ENCODE peak calls at places on chromosomes 1 and 21, in eight cellular contexts. One of them, this sample, is unnamed.

GRCh38 chr1:158931055-158931737 is at the start of gene PYHIN1:
- DNase-seq in Calu3: no peak
- DNase-seq in MCF 10A: no peak
- DNase-seq in right lobe of liver: no peak
- DNase-seq in fibroblast of pulmonary artery: no peak
- DNase-seq in heart left ventricle: no peak
- DNase-seq in uterus: no peak
- DNase-seq in heart right ventricle: no peak
- DNase-seq in this sample: no peak

GRCh38 chr1:158285756-158286241 is 3.9 kb upstream of the CD1C start:
- DNase-seq in heart left ventricle: peak
- DNase-seq in fibroblast of pulmonary artery: peak
- DNase-seq in heart right ventricle: no peak
- DNase-seq in uterus: no peak
- DNase-seq in Calu3: peak
- DNase-seq in right lobe of liver: no peak
- DNase-seq in MCF 10A: peak
- DNase-seq in this sample: no peak

GRCh38 chr1:111222308-111223125 is 5.0 kb upstream of the CHI3L2 start:
- DNase-seq in fibroblast of pulmonary artery: peak
- DNase-seq in MCF 10A: peak
- DNase-seq in heart left ventricle: peak
- DNase-seq in heart right ventricle: peak
- DNase-seq in uterus: peak
- DNase-seq in right lobe of liver: peak
- DNase-seq in Calu3: peak
- DNase-seq in this sample: no peak

GRCh38 chr1:13577846-13578245 is 5.8 kb upstream of the PDPN start:
- DNase-seq in right lobe of liver: no peak
- DNase-seq in heart right ventricle: no peak
- DNase-seq in fibroblast of pulmonary artery: no peak
- DNase-seq in uterus: no peak
- DNase-seq in Calu3: no peak
- DNase-seq in heart left ventricle: no peak
- DNase-seq in MCF 10A: no peak
- DNase-seq in this sample: no peak

GRCh38 chr1:22550021-22550420 is 13.3 kb upstream of the EPHA8 start:
- DNase-seq in fibroblast of pulmonary artery: no peak
- DNase-seq in right lobe of liver: no peak
- DNase-seq in heart right ventricle: no peak
- DNase-seq in uterus: no peak
- DNase-seq in MCF 10A: no peak
- DNase-seq in Calu3: no peak
- DNase-seq in heart left ventricle: no peak
- DNase-seq in this sample: no peak

GRCh38 chr21:41671859-41672542 is 94.9 kb downstream of the RIPK4 start:
- DNase-seq in heart right ventricle: no peak
- DNase-seq in Calu3: no peak
- DNase-seq in fibroblast of pulmonary artery: no peak
- DNase-seq in uterus: no peak
- DNase-seq in heart left ventricle: no peak
- DNase-seq in MCF 10A: no peak
- DNase-seq in right lobe of liver: no peak
- DNase-seq in this sample: no peak

GRCh38 chr1:17826165-17826488 is 71.0 kb downstream of the ACTL8 start:
- DNase-seq in uterus: peak
- DNase-seq in MCF 10A: peak
- DNase-seq in right lobe of liver: peak
- DNase-seq in heart left ventricle: peak
- DNase-seq in fibroblast of pulmonary artery: peak
- DNase-seq in Calu3: peak
- DNase-seq in heart right ventricle: peak
- DNase-seq in this sample: no peak

GRCh38 chr1:228059536-228060457 is 22.7 kb upstream of the ARF1 start:
- DNase-seq in fibroblast of pulmonary artery: peak
- DNase-seq in MCF 10A: peak
- DNase-seq in heart right ventricle: no peak
- DNase-seq in heart left ventricle: no peak
- DNase-seq in Calu3: peak
- DNase-seq in uterus: peak
- DNase-seq in right lobe of liver: peak
- DNase-seq in this sample: peak

GRCh38 chr1:15775706-15776105 is 17.1 kb downstream of the FBLIM1 start:
- DNase-seq in heart left ventricle: no peak
- DNase-seq in fibroblast of pulmonary artery: no peak
- DNase-seq in MCF 10A: no peak
- DNase-seq in heart right ventricle: no peak
- DNase-seq in uterus: no peak
- DNase-seq in Calu3: no peak
- DNase-seq in right lobe of liver: no peak
- DNase-seq in this sample: no peak

GRCh38 chr1:54940027-54940426 is 40.4 kb upstream of the TMEM61 start:
- DNase-seq in right lobe of liver: no peak
- DNase-seq in fibroblast of pulmonary artery: peak
- DNase-seq in MCF 10A: no peak
- DNase-seq in heart right ventricle: no peak
- DNase-seq in Calu3: no peak
- DNase-seq in heart left ventricle: no peak
- DNase-seq in uterus: no peak
- DNase-seq in this sample: no peak

GRCh38 chr1:197619008-197619640 is 156.2 kb downstream of the DENND1B start:
- DNase-seq in right lobe of liver: no peak
- DNase-seq in MCF 10A: peak
- DNase-seq in heart right ventricle: no peak
- DNase-seq in uterus: no peak
- DNase-seq in heart left ventricle: no peak
- DNase-seq in fibroblast of pulmonary artery: peak
- DNase-seq in Calu3: no peak
- DNase-seq in this sample: no peak

GRCh38 chr1:156697481-156697880 is 7.9 kb downstream of the CRABP2 start:
- DNase-seq in Calu3: no peak
- DNase-seq in MCF 10A: no peak
- DNase-seq in right lobe of liver: no peak
- DNase-seq in fibroblast of pulmonary artery: no peak
- DNase-seq in heart right ventricle: no peak
- DNase-seq in heart left ventricle: no peak
- DNase-seq in uterus: no peak
- DNase-seq in this sample: no peak

DNA sequence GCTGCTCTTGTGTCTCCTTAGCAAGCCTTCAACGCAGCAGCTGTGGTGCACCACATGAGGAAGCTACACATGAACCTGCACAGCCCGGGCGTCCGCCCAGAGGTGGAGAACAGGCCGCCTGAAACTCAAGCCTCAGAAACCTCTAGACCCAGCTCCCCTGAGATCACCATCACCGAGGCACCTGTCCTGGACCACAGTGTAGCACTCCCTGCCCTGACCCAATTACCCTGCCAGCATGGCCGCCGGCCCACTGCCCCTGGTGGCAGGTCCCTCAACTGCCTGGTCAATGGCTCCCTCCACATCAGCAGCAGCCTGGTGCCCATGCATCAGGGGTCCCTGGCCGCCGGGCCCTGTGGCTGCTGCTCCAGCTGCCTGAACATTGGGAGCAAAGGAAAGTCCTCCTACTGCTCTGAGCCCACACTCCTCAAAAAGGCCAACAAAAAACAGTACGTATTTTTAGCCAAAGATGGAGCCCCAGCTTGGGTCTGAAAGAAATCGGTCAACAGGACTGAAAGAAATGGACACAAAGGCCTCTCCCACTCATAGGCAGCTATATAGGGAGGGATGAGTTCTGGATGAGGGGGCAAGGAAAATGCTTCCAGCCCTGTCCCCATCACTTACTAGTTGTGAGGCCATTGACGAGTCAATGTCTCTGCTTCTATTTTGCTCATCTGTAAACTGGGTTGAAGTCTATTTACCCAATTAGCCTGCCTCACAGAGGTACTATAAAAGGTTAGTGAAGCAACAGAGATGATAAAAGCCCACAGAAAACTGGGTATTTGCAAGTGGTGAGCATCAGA is 28.5 kb downstream of the CAMK1G start:
- DNase-seq in fibroblast of pulmonary artery: no peak
- DNase-seq in uterus: no peak
- DNase-seq in MCF 10A: peak
- DNase-seq in Calu3: peak
- DNase-seq in right lobe of liver: no peak
- DNase-seq in heart left ventricle: no peak
- DNase-seq in heart right ventricle: no peak
- DNase-seq in this sample: no peak
- TF ChIP-seq CTCF in fibroblast of pulmonary artery: no peak
- TF ChIP-seq CTCF in uterus: no peak
- TF ChIP-seq CTCF in MCF 10A: peak
- TF ChIP-seq CTCF in Calu3: peak
- TF ChIP-seq CTCF in right lobe of liver: no peak
- TF ChIP-seq CTCF in heart left ventricle: no peak
- TF ChIP-seq CTCF in heart right ventricle: no peak
- TF ChIP-seq CTCF in this sample: no peak

GRCh38 chr1:117608213-117608612 is 2.4 kb downstream of the TENT5C start:
- DNase-seq in heart right ventricle: no peak
- DNase-seq in fibroblast of pulmonary artery: no peak
- DNase-seq in heart left ventricle: no peak
- DNase-seq in MCF 10A: no peak
- DNase-seq in right lobe of liver: no peak
- DNase-seq in uterus: peak
- DNase-seq in Calu3: no peak
- DNase-seq in this sample: no peak

GRCh38 chr1:117605811-117606607 is at the start of gene TENT5C:
- DNase-seq in Calu3: peak
- DNase-seq in fibroblast of pulmonary artery: peak
- DNase-seq in heart left ventricle: peak
- DNase-seq in MCF 10A: peak
- DNase-seq in heart right ventricle: peak
- DNase-seq in uterus: peak
- DNase-seq in right lobe of liver: peak
- DNase-seq in this sample: no peak

GRCh38 chr1:117606608-117607261 is 887 bp downstream of the TENT5C start:
- DNase-seq in MCF 10A: peak
- DNase-seq in Calu3: peak
- DNase-seq in right lobe of liver: peak
- DNase-seq in uterus: peak
- DNase-seq in fibroblast of pulmonary artery: peak
- DNase-seq in heart right ventricle: no peak
- DNase-seq in heart left ventricle: peak
- DNase-seq in this sample: no peak

GRCh38 chr1:117608758-117609157 is 2.9 kb downstream of the TENT5C start:
- DNase-seq in heart left ventricle: no peak
- DNase-seq in MCF 10A: no peak
- DNase-seq in fibroblast of pulmonary artery: no peak
- DNase-seq in right lobe of liver: no peak
- DNase-seq in heart right ventricle: no peak
- DNase-seq in uterus: no peak
- DNase-seq in Calu3: no peak
- DNase-seq in this sample: no peak

DNA sequence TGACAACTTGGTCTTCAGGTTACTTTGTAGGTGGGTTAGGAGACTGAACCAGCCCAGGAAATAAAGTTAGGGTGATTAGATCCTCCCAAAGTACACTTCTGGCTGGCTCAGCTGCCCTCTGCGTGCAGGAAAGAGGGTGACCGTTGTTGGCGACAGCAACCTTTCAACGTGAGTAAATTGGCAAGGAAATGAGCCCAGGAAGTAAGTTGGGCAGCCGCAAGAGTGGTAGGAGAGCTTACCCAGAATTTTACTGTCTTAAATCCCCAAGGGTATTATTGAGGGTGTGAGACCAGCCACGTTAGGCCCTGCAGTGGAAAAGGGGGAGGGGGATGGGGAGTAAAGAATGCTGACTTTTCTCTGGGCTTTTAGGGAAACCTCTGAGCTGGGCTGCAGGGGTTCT is 1.6 kb downstream of the TENT5C start:
- DNase-seq in fibroblast of pulmonary artery: no peak
- DNase-seq in heart left ventricle: no peak
- DNase-seq in uterus: peak
- DNase-seq in right lobe of liver: no peak
- DNase-seq in heart right ventricle: no peak
- DNase-seq in Calu3: no peak
- DNase-seq in MCF 10A: no peak
- DNase-seq in this sample: no peak
- TF ChIP-seq CTCF in fibroblast of pulmonary artery: no peak
- TF ChIP-seq CTCF in heart left ventricle: no peak
- TF ChIP-seq CTCF in uterus: no peak
- TF ChIP-seq CTCF in right lobe of liver: no peak
- TF ChIP-seq CTCF in heart right ventricle: no peak
- TF ChIP-seq CTCF in Calu3: no peak
- TF ChIP-seq CTCF in MCF 10A: no peak
- TF ChIP-seq CTCF in this sample: no peak

DNA sequence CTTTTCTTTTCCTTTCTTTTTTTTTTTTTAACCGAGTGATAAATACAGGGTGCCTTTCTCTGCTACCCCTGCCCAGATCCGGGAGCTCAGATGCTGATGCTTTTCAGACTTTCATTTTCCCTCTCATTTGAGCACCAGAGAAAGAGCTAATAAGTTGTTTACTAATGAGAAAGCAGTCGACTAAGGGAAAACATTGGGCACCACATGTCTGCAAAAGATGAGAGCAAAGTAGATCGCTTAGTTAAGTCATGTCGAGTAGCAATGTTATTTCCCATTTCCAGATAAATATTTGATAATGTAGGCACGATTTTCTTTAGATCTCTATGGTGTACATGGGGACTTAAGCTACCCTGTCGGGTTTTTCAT is 1.1 kb downstream of the PKN2 start:
- DNase-seq in fibroblast of pulmonary artery: no peak
- DNase-seq in heart left ventricle: no peak
- DNase-seq in heart right ventricle: no peak
- DNase-seq in MCF 10A: peak
- DNase-seq in uterus: no peak
- DNase-seq in right lobe of liver: no peak
- DNase-seq in Calu3: no peak
- DNase-seq in this sample: no peak
- TF ChIP-seq CTCF in fibroblast of pulmonary artery: no peak
- TF ChIP-seq CTCF in heart left ventricle: no peak
- TF ChIP-seq CTCF in heart right ventricle: no peak
- TF ChIP-seq CTCF in MCF 10A: no peak
- TF ChIP-seq CTCF in uterus: no peak
- TF ChIP-seq CTCF in right lobe of liver: no peak
- TF ChIP-seq CTCF in Calu3: no peak
- TF ChIP-seq CTCF in this sample: no peak

DNA sequence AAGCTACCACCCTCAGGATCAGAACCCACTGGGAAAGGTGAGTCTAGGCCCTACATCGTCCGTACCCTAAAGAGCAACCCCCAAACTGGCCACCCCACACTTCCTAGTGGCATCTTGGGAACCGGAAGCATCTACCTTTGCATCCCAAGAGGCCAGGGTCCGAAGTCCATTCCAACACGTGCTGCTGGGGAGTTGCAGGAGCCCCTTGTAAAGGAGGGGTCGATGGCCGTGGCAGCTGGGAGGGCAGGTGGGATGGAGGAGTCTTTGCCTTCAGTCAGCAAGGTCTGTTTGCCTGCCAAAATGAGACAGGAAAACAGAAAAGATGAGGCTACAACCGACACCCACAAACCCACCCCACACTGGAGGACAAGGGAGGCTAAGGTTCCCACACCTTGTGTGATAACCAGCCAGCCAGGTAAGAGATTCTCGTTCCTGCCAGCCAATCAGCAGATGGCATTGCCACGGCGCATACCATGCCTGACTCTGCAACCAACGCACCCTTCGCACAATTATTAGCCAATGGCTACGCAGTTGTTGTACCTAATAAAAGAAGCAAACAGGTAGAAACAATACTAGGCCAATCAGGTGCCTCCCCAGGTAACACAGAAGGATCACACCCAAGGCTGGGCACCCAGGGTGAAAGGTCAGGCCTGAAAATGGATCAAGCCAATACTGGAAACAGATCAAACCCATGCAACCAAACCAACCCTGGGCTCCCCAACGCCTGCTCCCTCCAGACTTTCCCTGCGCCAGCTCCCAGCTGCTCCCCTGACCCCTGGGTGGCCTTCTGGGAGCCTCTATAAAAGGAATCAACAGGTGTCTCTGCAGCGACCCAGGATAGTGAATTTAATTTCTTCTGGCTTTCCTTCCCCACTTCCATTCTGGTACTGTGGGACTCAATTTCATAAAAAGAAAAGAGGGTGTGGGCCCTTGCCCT is 35.6 kb downstream of the CASZ1 start:
- DNase-seq in fibroblast of pulmonary artery: no peak
- DNase-seq in heart right ventricle: no peak
- DNase-seq in right lobe of liver: no peak
- DNase-seq in Calu3: no peak
- DNase-seq in MCF 10A: no peak
- DNase-seq in uterus: no peak
- DNase-seq in heart left ventricle: no peak
- DNase-seq in this sample: no peak
- TF ChIP-seq CTCF in fibroblast of pulmonary artery: no peak
- TF ChIP-seq CTCF in heart right ventricle: no peak
- TF ChIP-seq CTCF in right lobe of liver: no peak
- TF ChIP-seq CTCF in Calu3: no peak
- TF ChIP-seq CTCF in MCF 10A: no peak
- TF ChIP-seq CTCF in uterus: no peak
- TF ChIP-seq CTCF in heart left ventricle: no peak
- TF ChIP-seq CTCF in this sample: no peak

This sample was measured in chondrocyte.